ENCODE peak calls at places on chromosomes 2 and 18, in ten cellular contexts. V is brain microvascular endothelial cell, M is A549, H is GM20000, R is PC-9, D is B cell, U is Calu3, E is fibroblast of pulmonary artery, A is ovary, G is mesothelial cell of epicardium. Y is an unnamed sample.

GRCh38 chr2:20674974-20675679 is 8.2 kb downstream of the GDF7 start:
- DNase-seq in V (peak; percentile 78), G (no peak), R (peak; percentile 36), A (no peak), H (no peak), M (no peak), E (peak; percentile 88), D (no peak), U (no peak), Y (peak; percentile 7)

GRCh38 chr18:79496978-79497637 is 101.4 kb downstream of the NFATC1 start:
- DNase-seq in R (no peak), M (no peak), V (peak; percentile 51), H (no peak), U (no peak), E (peak; percentile 92), A (no peak), D (peak; percentile 69), G (no peak), Y (no peak)

GRCh38 chr2:68478688-68479087 is 11.3 kb downstream of the APLF start:
- DNase-seq in D (no peak), V (no peak), E (no peak), H (no peak), A (no peak), G (no peak), M (no peak), U (no peak), R (no peak), Y (no peak)

GRCh38 chr2:11864724-11865123 is 118.3 kb downstream of the LPIN1 start:
- DNase-seq in M (no peak), E (no peak), G (no peak), D (no peak), V (no peak), H (no peak), A (no peak), U (no peak), R (no peak), Y (no peak)

GRCh38 chr2:12296120-12296519 is 420.6 kb upstream of the TRIB2 start:
- DNase-seq in U (no peak), M (no peak), G (no peak), V (no peak), R (no peak), A (no peak), D (no peak), E (no peak), H (no peak), Y (no peak)

GRCh38 chr2:48482774-48483173 is 47.2 kb upstream of the STON1 start:
- DNase-seq in U (no peak), G (no peak), V (peak; percentile 14), M (no peak), A (no peak), R (no peak), E (peak; percentile 60), H (no peak), D (no peak), Y (no peak)

GRCh38 chr2:165469417-165469816 is at the start of gene CSRNP3:
- DNase-seq in M (peak; percentile 72), R (peak; percentile 36), G (peak; percentile 59), E (peak; percentile 90), A (peak; percentile 65), H (no peak), V (peak; percentile 90), U (peak; percentile 66), D (no peak), Y (no peak)

GRCh38 chr18:79754022-79754761 is 43.5 kb upstream of the KCNG2 start:
- DNase-seq in V (no peak), E (no peak), G (no peak), U (no peak), R (no peak), M (no peak), H (no peak), D (no peak), A (no peak), Y (no peak)

GRCh38 chr2:10303174-10303633 is 500 bp downstream of the HPCAL1 start:
- DNase-seq in G (no peak), D (no peak), R (no peak), H (no peak), E (no peak), U (no peak), A (no peak), V (no peak), M (no peak), Y (no peak)

GRCh38 chr2:106602042-106602441 is 114.9 kb downstream of the CD8B2 start:
- DNase-seq in U (no peak), V (no peak), G (no peak), H (no peak), D (no peak), E (no peak), A (no peak), R (no peak), M (no peak), Y (no peak)

GRCh38 chr2:56583796-56584313 is 400.1 kb downstream of the CCDC85A start:
- DNase-seq in V (no peak), G (no peak), D (no peak), U (no peak), R (no peak), H (no peak), E (no peak), A (no peak), M (no peak), Y (no peak)

GRCh38 chr2:160269803-160270570 is 69.9 kb upstream of the ITGB6 start:
- DNase-seq in V (peak; percentile 87), D (peak; percentile 81), R (peak; percentile 78), A (peak; percentile 95), E (peak; percentile 95), U (peak; percentile 88), G (peak; percentile 95), H (peak; percentile 75), M (peak; percentile 92), Y (peak; percentile 83)
- TF ChIP-seq CTCF in V (peak; percentile 81), D (peak; percentile 71), R (peak; percentile 59), A (peak; percentile 88), E (peak; percentile 64), U (peak; percentile 62), G (peak; percentile 69), H (peak; percentile 19), M (peak; percentile 43), Y (peak; percentile 21)

DNA sequence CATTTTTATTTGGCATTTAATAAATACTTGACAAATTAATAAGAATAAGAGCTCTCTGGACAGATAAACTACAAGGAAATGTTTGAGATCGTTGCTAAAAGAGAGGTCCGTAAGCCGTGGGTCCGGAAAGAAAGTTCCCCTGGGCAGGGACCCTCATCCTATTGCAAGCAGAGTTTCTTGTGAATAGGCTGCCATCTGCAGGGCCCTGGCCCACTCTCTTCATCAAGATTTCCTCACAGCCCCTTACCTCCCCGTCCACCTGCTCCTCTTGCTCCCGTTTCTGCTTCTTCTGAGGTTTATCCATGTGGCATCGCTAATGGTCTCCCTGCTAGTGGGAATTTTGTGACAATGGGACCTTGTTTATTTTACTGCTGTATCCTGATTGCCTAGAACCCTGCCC is 30.1 kb upstream of the MC5R start:
- DNase-seq in V (no peak), R (no peak), A (no peak), D (no peak), U (no peak), G (no peak), E (no peak), H (no peak), M (no peak), Y (no peak)
- TF ChIP-seq CTCF in V (no peak), R (no peak), A (no peak), D (no peak), U (no peak), G (no peak), E (no peak), H (no peak), M (no peak), Y (no peak)

DNA sequence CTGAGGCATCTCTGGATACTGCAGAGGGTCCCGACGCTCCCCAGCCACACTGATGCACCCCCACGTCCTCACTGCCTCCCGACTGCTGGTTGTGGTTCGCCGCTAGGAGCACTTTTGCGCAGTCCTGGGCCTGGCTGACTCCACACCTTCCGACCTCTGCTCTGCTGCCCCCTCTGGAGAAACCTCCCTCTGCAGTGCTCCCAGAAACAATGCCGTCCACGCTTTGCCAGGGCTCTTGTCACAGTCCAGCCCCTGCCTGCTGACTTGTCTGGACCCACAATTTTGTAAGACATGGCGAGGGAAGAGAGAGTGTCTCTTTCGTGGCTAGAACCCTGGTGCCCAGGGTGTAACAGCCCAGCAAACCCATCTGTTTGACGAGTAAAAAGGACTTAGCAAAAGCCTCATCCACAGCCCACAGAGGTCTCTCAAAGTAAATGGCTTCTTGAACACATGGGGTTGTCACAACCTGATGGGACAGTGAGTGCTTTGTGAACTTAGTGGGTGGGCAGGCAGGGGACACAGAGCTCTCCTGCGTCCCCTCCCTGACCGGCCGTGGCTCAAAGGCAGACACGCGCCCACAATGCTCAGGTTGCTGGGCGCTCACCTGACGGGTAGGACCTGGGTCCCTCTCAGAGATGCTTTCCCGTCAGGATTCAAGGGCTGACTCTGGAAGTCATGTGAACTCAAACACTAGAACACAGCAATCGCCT is 4.0 kb downstream of the COPS9 start:
- DNase-seq in R (no peak), E (no peak), U (no peak), M (no peak), A (no peak), D (no peak), G (no peak), V (no peak), H (no peak), Y (no peak)
- TF ChIP-seq CTCF in R (peak; percentile 33), E (peak; percentile 17), U (peak; percentile 31), M (no peak), A (no peak), D (no peak), G (no peak), V (peak; percentile 45), H (no peak), Y (no peak)

GRCh38 chr2:18986046-18986445 is 372.4 kb downstream of the OSR1 start:
- DNase-seq in M (no peak), R (no peak), D (no peak), E (no peak), G (no peak), V (no peak), U (no peak), H (no peak), A (no peak), Y (no peak)

GRCh38 chr2:18991177-18992168 is 366.9 kb downstream of the OSR1 start:
- DNase-seq in V (peak; percentile 48), R (peak; percentile 88), D (no peak), A (peak; percentile 12), U (peak; percentile 80), H (no peak), E (peak; percentile 91), M (peak; percentile 86), G (no peak), Y (no peak)

GRCh38 chr2:18987021-18987420 is 371.4 kb downstream of the OSR1 start:
- DNase-seq in U (no peak), V (no peak), G (no peak), R (no peak), M (no peak), E (no peak), A (no peak), H (no peak), D (no peak), Y (no peak)

GRCh38 chr2:18988557-18989232 is 369.7 kb downstream of the OSR1 start:
- DNase-seq in U (no peak), R (no peak), D (no peak), G (no peak), A (no peak), M (no peak), V (no peak), E (no peak), H (no peak), Y (no peak)

DNA sequence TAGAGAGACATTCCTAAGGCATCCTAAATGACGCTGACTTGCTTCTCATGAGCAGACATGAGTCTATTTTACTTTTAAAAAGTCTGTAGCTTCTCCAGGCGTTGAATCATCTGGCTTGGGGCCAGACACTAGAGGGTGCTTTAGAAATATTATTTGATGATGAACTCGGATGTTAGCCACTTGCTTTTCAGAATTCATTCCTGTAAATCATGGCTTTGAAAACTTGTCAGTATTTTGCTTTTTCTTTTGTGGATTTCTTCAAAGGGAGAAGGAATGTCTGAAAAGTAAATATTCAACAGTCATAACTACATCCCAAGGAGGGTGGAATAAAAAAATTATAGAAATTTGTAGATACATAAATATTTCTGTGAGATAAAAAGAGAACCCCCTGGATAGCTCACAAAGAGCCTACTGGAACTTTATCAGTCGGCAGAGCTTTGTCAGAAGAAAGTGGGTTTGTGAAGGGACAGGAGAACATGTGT is 370.8 kb downstream of the OSR1 start:
- DNase-seq in U (peak; percentile 64), D (no peak), V (peak; percentile 98), M (peak; percentile 84), A (peak; percentile 77), H (no peak), E (peak; percentile 93), G (peak; percentile 51), R (peak; percentile 68), Y (no peak)
- TF ChIP-seq CTCF in U (no peak), D (no peak), V (peak; percentile 42), M (peak; percentile 54), A (no peak), H (no peak), E (peak; percentile 36), G (no peak), R (no peak), Y (no peak)

Y was measured in GM13976.